ENCODE peak calls at places on chromosomes 1 and 21, in ten cellular contexts. U, X, I, O, F, P, K, E, C and Z are unnamed samples.

GRCh38 chr1:119004129-119004527 is 16.0 kb upstream of the TBX15 start:
- DNase-seq in P (no peak), O (no peak), I (no peak), E (no peak), F (no peak), K (no peak), C (no peak), U (no peak), X (no peak), Z (no peak)

GRCh38 chr21:15692711-15693110 is 37.1 kb upstream of the USP25 start:
- DNase-seq in P (no peak), U (no peak), O (no peak), I (no peak), K (no peak), F (no peak), C (no peak), E (no peak), X (peak; percentile 8), Z (no peak)

GRCh38 chr1:22652881-22653316 is at the start of gene C1QB:
- DNase-seq in E (no peak), C (no peak), P (no peak), I (no peak), F (no peak), U (peak; percentile 46), X (no peak), O (no peak), K (no peak), Z (no peak)

GRCh38 chr1:36486436-36487335 is 4.0 kb upstream of the CSF3R start:
- DNase-seq in X (no peak), I (no peak), E (no peak), K (no peak), U (peak; percentile 93), F (no peak), P (peak; percentile 44), O (no peak), C (peak; percentile 86), Z (no peak)

GRCh38 chr1:30748699-30749401 is 8.7 kb downstream of the LAPTM5 start:
- DNase-seq in C (no peak), X (peak; percentile 65), U (no peak), E (peak; percentile 20), K (no peak), P (no peak), O (no peak), I (peak; percentile 83), F (no peak), Z (no peak)

GRCh38 chr1:110259770-110260169 is 49.7 kb downstream of the KCNC4 start:
- DNase-seq in F (no peak), U (no peak), C (no peak), E (no peak), P (peak; percentile 90), K (no peak), I (no peak), O (no peak), X (no peak), Z (no peak)

GRCh38 chr1:55213885-55214213 is 1.3 kb downstream of the USP24 start:
- DNase-seq in U (no peak), I (no peak), F (no peak), E (no peak), P (no peak), O (no peak), C (peak; percentile 13), K (no peak), X (no peak), Z (no peak)

GRCh38 chr1:37035828-37036666 is 1.7 kb upstream of the GRIK3 start:
- DNase-seq in F (no peak), P (no peak), O (no peak), C (peak; percentile 10), X (no peak), I (no peak), K (no peak), E (no peak), U (no peak), Z (no peak)

GRCh38 chr21:44753357-44753756 is 42.0 kb upstream of the TSPEAR start:
- DNase-seq in U (no peak), E (no peak), X (no peak), C (no peak), I (peak; percentile 88), P (no peak), F (no peak), O (no peak), K (no peak), Z (no peak)

GRCh38 chr21:46205766-46206162 is 21.5 kb upstream of the SPATC1L start:
- DNase-seq in K (no peak), O (no peak), F (no peak), I (no peak), C (no peak), X (no peak), P (no peak), U (no peak), E (no peak), Z (no peak)

GRCh38 chr1:52141513-52142219 is at the start of gene ZFYVE9:
- DNase-seq in U (peak; percentile 71), O (peak; percentile 79), K (no peak), E (peak; percentile 67), P (peak; percentile 50), F (no peak), C (peak; percentile 90), X (peak; percentile 79), I (no peak), Z (peak; percentile 42)
- TF ChIP-seq CTCF in U (peak; percentile 78), O (peak; percentile 77), K (peak; percentile 21), E (no peak), P (peak; percentile 59), F (peak; percentile 54), C (peak; percentile 65), X (peak; percentile 71), I (peak; percentile 83), Z (peak; percentile 39)

GRCh38 chr1:167219646-167220536 is 795 bp upstream of the POU2F1 start:
- DNase-seq in U (peak; percentile 83), F (peak; percentile 6), K (peak; percentile 11), O (peak; percentile 69), C (peak; percentile 97), P (peak; percentile 80), I (peak; percentile 94), X (peak; percentile 84), E (peak; percentile 46), Z (no peak)
- TF ChIP-seq CTCF in U (no peak), F (no peak), K (no peak), O (no peak), C (peak; percentile 14), P (no peak), I (no peak), X (no peak), E (no peak), Z (no peak)

DNA sequence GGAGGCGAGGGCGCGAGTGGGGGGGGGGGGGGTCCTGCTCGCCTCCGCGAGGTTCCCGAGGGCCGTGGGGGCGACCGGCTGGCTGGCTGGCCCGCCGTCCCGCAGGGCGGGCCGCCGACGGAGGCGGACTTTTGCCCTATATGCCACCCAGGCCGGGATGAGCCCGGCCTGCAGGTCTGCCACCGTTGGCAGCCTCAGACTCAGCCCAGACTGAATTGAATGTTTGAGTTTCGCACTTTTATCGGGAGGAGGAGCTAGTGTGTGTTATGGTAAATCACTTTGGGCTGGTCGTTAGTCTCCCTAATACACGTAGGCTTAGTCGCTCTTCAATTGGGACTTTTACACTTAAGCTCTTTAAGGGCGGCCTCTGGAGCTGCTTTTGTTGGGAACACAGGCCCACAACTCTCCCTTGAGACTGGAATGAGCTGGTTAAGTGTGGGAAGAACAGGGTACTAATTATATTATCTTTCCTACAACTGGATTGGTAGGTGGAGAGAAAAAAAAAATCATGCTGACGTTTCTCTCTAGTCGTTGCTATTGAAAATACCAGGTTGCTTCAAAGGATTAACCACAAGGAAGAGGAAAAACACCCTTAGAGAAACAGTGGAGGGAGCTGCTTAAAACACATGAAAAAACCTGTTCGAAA is 1.3 kb upstream of the IRF2BP2 start:
- DNase-seq in K (no peak), X (peak; percentile 92), I (no peak), P (peak; percentile 91), U (peak; percentile 64), O (peak; percentile 32), C (no peak), E (peak; percentile 91), F (no peak), Z (no peak)
- TF ChIP-seq CTCF in K (no peak), X (no peak), I (peak; percentile 60), P (peak; percentile 28), U (no peak), O (no peak), C (no peak), E (no peak), F (no peak), Z (no peak)

GRCh38 chr21:42572906-42573495 is 59.3 kb downstream of the SLC37A1 start:
- DNase-seq in C (no peak), U (no peak), K (no peak), E (no peak), O (no peak), P (no peak), I (no peak), F (no peak), X (no peak), Z (no peak)

GRCh38 chr21:42571391-42572150 is 57.9 kb downstream of the SLC37A1 start:
- DNase-seq in K (no peak), O (no peak), U (no peak), F (no peak), I (peak; percentile 60), X (no peak), P (no peak), C (no peak), E (no peak), Z (no peak)

GRCh38 chr21:42575111-42575510 is 61.5 kb downstream of the SLC37A1 start:
- DNase-seq in X (no peak), P (no peak), I (no peak), O (no peak), U (no peak), E (no peak), C (no peak), K (no peak), F (no peak), Z (no peak)

GRCh38 chr21:42576639-42577038 is 63.0 kb downstream of the SLC37A1 start:
- DNase-seq in P (no peak), U (no peak), K (no peak), I (no peak), C (no peak), O (no peak), E (no peak), X (no peak), F (no peak), Z (no peak)

GRCh38 chr21:42574234-42575027 is 60.8 kb downstream of the SLC37A1 start:
- DNase-seq in C (peak; percentile 5), P (no peak), I (no peak), F (no peak), U (no peak), K (peak; percentile 39), E (peak; percentile 24), X (peak; percentile 8), O (no peak), Z (no peak)
- TF ChIP-seq CTCF in C (no peak), P (no peak), I (peak; percentile 55), F (peak; percentile 51), U (no peak), K (peak; percentile 74), E (peak; percentile 39), X (peak; percentile 20), O (peak; percentile 39), Z (peak; percentile 50)

DNA sequence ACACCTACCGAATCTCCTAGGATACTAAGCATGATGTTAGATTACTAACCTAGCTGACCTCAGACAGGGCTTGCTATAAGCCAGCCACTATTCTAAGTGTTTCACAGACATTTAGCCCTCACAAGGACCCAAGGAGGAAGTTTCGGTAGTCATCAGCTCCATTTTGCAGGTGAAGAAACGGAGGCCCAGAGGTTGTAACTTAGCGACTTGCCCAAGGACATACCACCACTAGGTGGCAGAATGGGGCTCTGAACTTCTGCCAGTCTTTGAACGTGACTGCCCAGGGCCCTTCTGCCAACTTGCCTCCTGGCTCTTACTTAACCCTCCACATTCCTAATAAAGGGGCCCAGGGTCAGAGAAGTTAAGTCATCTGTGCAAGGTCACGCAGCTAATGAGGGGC is 283.5 kb downstream of the C1orf94 start:
- DNase-seq in O (peak; percentile 51), C (peak; percentile 67), X (no peak), E (peak; percentile 6), U (peak; percentile 44), F (no peak), K (peak; percentile 16), P (peak; percentile 15), I (no peak), Z (no peak)
- TF ChIP-seq CTCF in O (peak; percentile 67), C (peak; percentile 78), X (peak; percentile 12), E (no peak), U (peak; percentile 17), F (peak; percentile 46), K (peak; percentile 67), P (peak; percentile 55), I (peak; percentile 54), Z (peak; percentile 38)